ENCODE peak calls at places on chromosomes 2 and 18, in five cellular contexts. X is colonic mucosa, G is suprapubic skin, M is body of pancreas, N is HCT116. S is an unnamed sample.
A peak's percentile ranks its signal among the peaks of the same experiment; 100 is the strongest.

GRCh38 chr18:43883886-43884285 is 606.6 kb upstream of the SYT4 start:
- DNase-seq in X (no peak), G (no peak), M (no peak), N (no peak), S (no peak)

GRCh38 chr18:24669502-24669901 is 209.1 kb downstream of the HRH4 start:
- DNase-seq in X (no peak), G (no peak), M (no peak), N (no peak), S (no peak)

GRCh38 chr2:240437861-240438809 is 2.7 kb downstream of the GPC1 start:
- DNase-seq in X (peak; percentile 60), G (peak; percentile 74), M (peak; percentile 69), N (peak; percentile 38), S (no peak)

GRCh38 chr2:229980440-229981184 is 58.3 kb downstream of the FBXO36 start:
- DNase-seq in X (peak; percentile 20), G (no peak), M (peak; percentile 48), N (no peak), S (peak; percentile 76)

GRCh38 chr18:35460719-35461118 is 37.0 kb downstream of the INO80C start:
- DNase-seq in X (no peak), G (no peak), M (no peak), N (no peak), S (no peak)

GRCh38 chr2:233845301-233846060 is 8.9 kb downstream of the HJURP start:
- DNase-seq in X (no peak), G (no peak), M (no peak), N (no peak), S (no peak)

GRCh38 chr2:186256540-186256939 is 229.5 kb upstream of the ZC3H15 start:
- DNase-seq in X (no peak), G (no peak), M (no peak), N (peak; percentile 29), S (peak; percentile 16)

GRCh38 chr2:234951386-234952269 is at the start of gene SH3BP4:
- DNase-seq in X (peak; percentile 89), G (peak; percentile 88), M (peak; percentile 88), N (no peak), S (peak; percentile 63)

GRCh38 chr2:117321816-117322215 is 492.7 kb upstream of the DDX18 start:
- DNase-seq in X (no peak), G (no peak), M (no peak), N (no peak), S (no peak)

DNA sequence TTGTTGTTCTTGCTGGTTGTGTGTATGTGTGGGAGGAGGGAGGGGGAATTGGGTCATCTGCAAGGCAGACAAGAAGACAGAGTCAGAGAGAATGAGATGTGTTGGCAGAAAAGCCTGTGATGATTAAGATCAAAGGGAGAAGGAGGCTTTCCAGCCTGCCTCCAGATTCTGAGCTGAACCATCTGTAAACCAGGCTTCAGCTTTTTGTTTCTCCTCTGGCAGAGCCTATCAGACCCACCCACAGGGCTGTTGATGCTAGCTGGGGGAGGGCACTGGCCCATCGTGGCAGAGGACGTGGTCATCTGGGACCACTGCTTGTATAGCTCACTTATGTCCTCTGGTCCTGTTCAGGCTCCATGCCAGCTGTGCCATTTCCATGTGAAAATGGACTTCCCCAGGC is 27.6 kb upstream of the COL6A3 start:
- DNase-seq in X (no peak), G (peak; percentile 66), M (no peak), N (no peak), S (peak; percentile 62)
- H3K27ac ChIP-seq in X (no peak overlapping the region), G (peak overlapping the region; percentile 73), M (no peak overlapping the region), N (no peak overlapping the region), S (peak overlapping the region; percentile 57)

GRCh38 chr2:104857262-104858221 is 3.6 kb downstream of the POU3F3 start:
- DNase-seq in X (no peak), G (no peak), M (no peak), N (no peak), S (no peak)

GRCh38 chr2:104854507-104855173 is 725 bp downstream of the POU3F3 start:
- DNase-seq in X (no peak), G (no peak), M (no peak), N (no peak), S (no peak)

GRCh38 chr2:104856973-104857261 is 3.0 kb downstream of the POU3F3 start:
- DNase-seq in X (no peak), G (no peak), M (no peak), N (no peak), S (no peak)

GRCh38 chr2:104855174-104856085 is 1.5 kb downstream of the POU3F3 start:
- DNase-seq in X (no peak), G (no peak), M (no peak), N (no peak), S (no peak)

GRCh38 chr2:104856086-104856972 is 2.4 kb downstream of the POU3F3 start:
- DNase-seq in X (no peak), G (no peak), M (no peak), N (no peak), S (no peak)
- H3K27me3 ChIP-seq in X (peaks cover 82% of the 10 kb centered on the region), G (peaks cover 97% of the 10 kb centered on the region), M (no peaks in the 10 kb centered on the region), N (no peaks in the 10 kb centered on the region), S (peaks cover 77% of the 10 kb centered on the region)

GRCh38 chr2:869357-869871 is 81.2 kb upstream of the SNTG2 start:
- DNase-seq in X (no peak), G (no peak), M (no peak), N (no peak), S (no peak)
- H3K4me3 ChIP-seq in X (no peak overlapping the region), G (no peak overlapping the region), M (no peak overlapping the region), N (no peak overlapping the region), S (no peak overlapping the region)

DNA sequence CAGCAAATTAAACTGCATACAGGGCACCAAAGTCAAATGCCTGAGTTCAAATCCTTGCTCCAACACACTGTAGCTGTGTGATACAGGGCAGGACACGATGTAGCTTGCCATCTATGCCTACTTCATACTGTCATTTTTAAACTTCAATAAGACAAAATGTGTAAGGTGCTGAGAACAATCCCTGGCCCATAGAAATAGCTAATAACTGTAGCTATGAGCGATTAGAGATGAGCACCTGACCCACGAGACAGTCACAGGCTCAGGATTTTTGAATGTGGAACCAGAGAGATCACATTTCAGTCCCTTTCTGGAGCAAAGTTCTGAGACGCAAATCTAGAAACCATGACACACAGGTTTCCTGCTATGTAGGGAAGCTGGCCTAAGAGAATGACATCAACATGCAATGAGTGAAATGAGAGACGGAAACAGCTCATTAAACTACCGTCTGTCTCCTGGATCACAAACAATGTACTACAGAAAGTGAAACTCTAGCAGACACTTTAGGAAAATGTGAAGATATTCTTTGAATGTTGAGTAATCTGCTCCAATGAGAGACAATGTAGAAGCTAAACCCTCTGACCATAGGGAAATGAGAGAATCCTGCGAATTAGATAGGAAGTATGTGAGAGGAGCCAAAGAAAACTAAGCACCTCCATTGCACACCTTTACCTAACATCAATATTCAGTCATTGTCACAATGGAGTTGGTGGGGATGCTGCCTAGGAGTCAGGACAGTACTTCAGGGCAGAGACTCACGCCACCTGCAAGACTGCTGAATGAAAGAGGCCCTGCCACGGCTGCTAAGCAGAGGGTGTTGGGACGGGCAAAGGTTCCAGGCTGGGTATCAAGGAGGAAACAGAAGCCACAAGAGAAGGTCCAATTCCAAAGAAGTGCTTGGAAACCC is 25.5 kb downstream of the B4GALT6 start:
- DNase-seq in X (no peak), G (no peak), M (no peak), N (no peak), S (no peak)
- H3K27ac ChIP-seq in X (peak overlapping the region; percentile 58), G (no peak overlapping the region), M (no peak overlapping the region), N (no peak overlapping the region), S (no peak overlapping the region)

GRCh38 chr2:39065616-39066015 is 55.2 kb downstream of the SOS1 start:
- DNase-seq in X (no peak), G (no peak), M (no peak), N (no peak), S (no peak)

GRCh38 chr2:39069890-39070289 is 51.0 kb downstream of the SOS1 start:
- DNase-seq in X (no peak), G (no peak), M (no peak), N (no peak), S (no peak)

GRCh38 chr2:39062320-39062719 is 58.5 kb downstream of the SOS1 start:
- DNase-seq in X (no peak), G (no peak), M (no peak), N (no peak), S (no peak)

GRCh38 chr2:39068757-39069515 is 51.9 kb downstream of the SOS1 start:
- DNase-seq in X (no peak), G (no peak), M (no peak), N (no peak), S (peak; percentile 51)

GRCh38 chr2:39068290-39068689 is 52.6 kb downstream of the SOS1 start:
- DNase-seq in X (no peak), G (no peak), M (no peak), N (no peak), S (no peak)
- H3K27me3 ChIP-seq in X (no peaks in the 10 kb centered on the region), G (no peaks in the 10 kb centered on the region), M (no peaks in the 10 kb centered on the region), N (no peaks in the 10 kb centered on the region), S (no peaks in the 10 kb centered on the region)

DNA sequence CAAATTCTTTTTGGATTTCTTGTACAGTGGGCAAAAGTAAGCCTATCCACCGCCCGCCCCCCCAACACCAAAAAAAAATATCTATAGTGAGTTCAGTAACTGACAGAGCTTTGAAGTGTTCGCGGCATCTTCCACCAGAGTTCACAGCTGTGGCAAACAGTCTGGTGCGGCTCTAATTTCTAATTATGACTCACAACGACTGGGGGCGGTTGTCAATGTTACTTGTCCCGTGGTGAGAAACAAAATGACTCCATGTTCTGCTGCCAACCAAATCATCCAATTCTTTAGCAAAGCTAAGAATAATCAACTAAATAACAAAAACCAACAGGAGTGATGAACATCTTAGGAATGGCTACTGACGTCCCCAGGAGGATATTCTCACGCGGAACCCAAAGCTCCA is 392.5 kb upstream of the SALL3 start:
- DNase-seq in X (no peak), G (no peak), M (no peak), N (no peak), S (no peak)
- H3K4me3 ChIP-seq in X (no peak overlapping the region), G (no peak overlapping the region), M (no peak overlapping the region), N (no peak overlapping the region), S (no peak overlapping the region)

GRCh38 chr2:73243884-73244570 is 9.9 kb downstream of the CCT7 start:
- DNase-seq in X (no peak), G (no peak), M (no peak), N (no peak), S (no peak)

GRCh38 chr2:73239776-73240175 is 5.7 kb downstream of the CCT7 start:
- DNase-seq in X (no peak), G (no peak), M (no peak), N (no peak), S (peak; percentile 67)

GRCh38 chr2:73246850-73247249 is 12.7 kb downstream of the CCT7 start:
- DNase-seq in X (no peak), G (no peak), M (no peak), N (no peak), S (no peak)

GRCh38 chr2:73249636-73250035 is 15.5 kb downstream of the CCT7 start:
- DNase-seq in X (no peak), G (no peak), M (no peak), N (no peak), S (no peak)

DNA sequence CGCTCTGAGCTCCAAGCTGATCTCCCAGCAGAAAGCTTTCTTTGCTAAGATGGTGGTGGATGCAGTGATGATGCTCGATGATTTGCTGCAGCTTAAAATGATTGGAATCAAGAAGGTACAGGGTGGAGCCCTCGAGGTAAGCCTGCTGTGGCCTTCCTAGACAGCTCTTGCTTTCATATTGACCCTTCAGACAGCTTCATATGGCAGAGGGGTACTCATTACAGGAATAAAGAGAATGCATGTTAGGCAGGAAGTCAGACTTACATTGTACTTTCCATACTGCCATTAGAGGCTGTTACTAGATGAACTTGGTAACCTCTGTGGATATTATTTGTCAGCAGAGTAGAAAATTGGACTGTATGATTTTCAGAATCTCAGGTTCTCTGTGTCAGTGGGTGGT is 10.5 kb downstream of the CCT7 start:
- DNase-seq in X (no peak), G (no peak), M (no peak), N (no peak), S (no peak)
- H3K27ac ChIP-seq in X (no peak overlapping the region), G (no peak overlapping the region), M (no peak overlapping the region), N (no peak overlapping the region), S (no peak overlapping the region)

S was measured in brain microvascular endothelial cell.